ENCODE peak calls at places on chromosomes 4 and X, in four cellular contexts. One of them, this sample, is unnamed.

GRCh38 chr4:54548831-54549460 is 108.8 kb upstream of the KIT start:
- DNase-seq in GM23248: no peak
- DNase-seq in MM.1S: no peak
- DNase-seq in HCT116: no peak
- DNase-seq in this sample: no peak

GRCh38 chr4:173252024-173252935 is 81.9 kb downstream of the HMGB2 start:
- DNase-seq in HCT116: peak; percentile 99
- DNase-seq in GM23248: peak; percentile 93
- DNase-seq in MM.1S: peak; percentile 95
- DNase-seq in this sample: peak; percentile 79

GRCh38 chr4:154490589-154491340 is 834 bp downstream of the DCHS2 start:
- DNase-seq in MM.1S: no peak
- DNase-seq in HCT116: no peak
- DNase-seq in GM23248: peak; percentile 6
- DNase-seq in this sample: peak; percentile 49

GRCh38 chrX:67780694-67781109 is 236.9 kb downstream of the AR start:
- DNase-seq in MM.1S: peak; percentile 78
- DNase-seq in GM23248: peak; percentile 92
- DNase-seq in HCT116: no peak
- DNase-seq in this sample: peak; percentile 62

GRCh38 chrX:120000490-120001246 is 57.1 kb upstream of the NKAP start:
- DNase-seq in HCT116: no peak
- DNase-seq in MM.1S: no peak
- DNase-seq in GM23248: peak; percentile 46
- DNase-seq in this sample: peak; percentile 14

GRCh38 chr4:168059251-168059650 is 33.1 kb upstream of the ANXA10 start:
- DNase-seq in HCT116: no peak
- DNase-seq in MM.1S: no peak
- DNase-seq in GM23248: peak; percentile 53
- DNase-seq in this sample: no peak

GRCh38 chr4:105350859-105351494 is 122.9 kb downstream of the PPA2 start:
- DNase-seq in HCT116: no peak
- DNase-seq in MM.1S: no peak
- DNase-seq in GM23248: peak; percentile 6
- DNase-seq in this sample: no peak

GRCh38 chrX:40806511-40807220 is 71.3 kb upstream of the MED14 start:
- DNase-seq in HCT116: no peak
- DNase-seq in MM.1S: no peak
- DNase-seq in GM23248: peak; percentile 15
- DNase-seq in this sample: no peak

GRCh38 chr4:6885953-6886557 is 23.6 kb upstream of the TBC1D14 start:
- DNase-seq in HCT116: no peak
- DNase-seq in MM.1S: no peak
- DNase-seq in GM23248: peak; percentile 90
- DNase-seq in this sample: no peak

GRCh38 chrX:153672531-153673397 is 849 bp downstream of the PNCK start:
- DNase-seq in HCT116: no peak
- DNase-seq in MM.1S: no peak
- DNase-seq in GM23248: no peak
- DNase-seq in this sample: no peak

GRCh38 chr4:169611157-169611556 is 1.2 kb downstream of the NEK1 start:
- DNase-seq in GM23248: peak; percentile 35
- DNase-seq in MM.1S: no peak
- DNase-seq in HCT116: no peak
- DNase-seq in this sample: no peak

GRCh38 chr4:167424338-167425256 is 190.3 kb upstream of the SPOCK3 start:
- DNase-seq in HCT116: no peak
- DNase-seq in GM23248: no peak
- DNase-seq in MM.1S: no peak
- DNase-seq in this sample: no peak

GRCh38 chr4:132572210-132572609 is 576.9 kb upstream of the PCDH10 start:
- DNase-seq in MM.1S: no peak
- DNase-seq in HCT116: no peak
- DNase-seq in GM23248: no peak
- DNase-seq in this sample: peak; percentile 45

GRCh38 chr4:42397635-42398447 is 553 bp downstream of the SHISA3 start:
- DNase-seq in GM23248: peak; percentile 36
- DNase-seq in HCT116: no peak
- DNase-seq in MM.1S: peak; percentile 25
- DNase-seq in this sample: peak; percentile 18

GRCh38 chr4:185672151-185672550 is 136.8 kb upstream of the PDLIM3 start:
- DNase-seq in MM.1S: no peak
- DNase-seq in GM23248: no peak
- DNase-seq in HCT116: no peak
- DNase-seq in this sample: no peak

GRCh38 chr4:183329954-183330742 is 7.9 kb upstream of the CLDN24 start:
- DNase-seq in GM23248: no peak
- DNase-seq in HCT116: no peak
- DNase-seq in MM.1S: no peak
- DNase-seq in this sample: no peak

GRCh38 chr4:8581094-8581861 is 1.1 kb downstream of the GPR78 start:
- DNase-seq in GM23248: no peak
- DNase-seq in MM.1S: no peak
- DNase-seq in HCT116: no peak
- DNase-seq in this sample: no peak
- TF ChIP-seq EZH2 in GM23248: no peak
- TF ChIP-seq EZH2 in MM.1S: no peak
- TF ChIP-seq EZH2 in HCT116: no peak
- TF ChIP-seq EZH2 in this sample: no peak

GRCh38 chrX:138073626-138074025 is 507.7 kb downstream of the ZIC3 start:
- DNase-seq in HCT116: no peak
- DNase-seq in MM.1S: no peak
- DNase-seq in GM23248: no peak
- DNase-seq in this sample: no peak
- TF ChIP-seq EZH2phosphoT487 in HCT116: no peak
- TF ChIP-seq EZH2phosphoT487 in MM.1S: no peak
- TF ChIP-seq EZH2phosphoT487 in GM23248: no peak
- TF ChIP-seq EZH2phosphoT487 in this sample: no peak

GRCh38 chr4:151952711-151953254 is 192.0 kb upstream of the GATB start:
- DNase-seq in HCT116: no peak
- DNase-seq in MM.1S: no peak
- DNase-seq in GM23248: no peak
- DNase-seq in this sample: no peak
- H3K27ac ChIP-seq in HCT116: no peak overlapping the region
- H3K27ac ChIP-seq in MM.1S: no peak overlapping the region
- H3K27ac ChIP-seq in GM23248: no peak overlapping the region
- H3K27ac ChIP-seq in this sample: no peak overlapping the region

GRCh38 chr4:38488891-38489861 is 174.8 kb upstream of the KLF3 start:
- DNase-seq in HCT116: no peak
- DNase-seq in GM23248: peak; percentile 27
- DNase-seq in MM.1S: no peak
- DNase-seq in this sample: peak; percentile 35
- TF ChIP-seq EZH2 in HCT116: no peak
- TF ChIP-seq EZH2 in GM23248: no peak
- TF ChIP-seq EZH2 in MM.1S: no peak
- TF ChIP-seq EZH2 in this sample: no peak

GRCh38 chr4:72169861-72170260 is 138.1 kb downstream of the NPFFR2 start:
- DNase-seq in MM.1S: no peak
- DNase-seq in GM23248: no peak
- DNase-seq in HCT116: no peak
- DNase-seq in this sample: no peak

GRCh38 chr4:72171761-72172160 is 140.0 kb downstream of the NPFFR2 start:
- DNase-seq in HCT116: no peak
- DNase-seq in GM23248: no peak
- DNase-seq in MM.1S: no peak
- DNase-seq in this sample: no peak
- TF ChIP-seq EZH2phosphoT487 in HCT116: no peak
- TF ChIP-seq EZH2phosphoT487 in GM23248: no peak
- TF ChIP-seq EZH2phosphoT487 in MM.1S: no peak
- TF ChIP-seq EZH2phosphoT487 in this sample: no peak

DNA sequence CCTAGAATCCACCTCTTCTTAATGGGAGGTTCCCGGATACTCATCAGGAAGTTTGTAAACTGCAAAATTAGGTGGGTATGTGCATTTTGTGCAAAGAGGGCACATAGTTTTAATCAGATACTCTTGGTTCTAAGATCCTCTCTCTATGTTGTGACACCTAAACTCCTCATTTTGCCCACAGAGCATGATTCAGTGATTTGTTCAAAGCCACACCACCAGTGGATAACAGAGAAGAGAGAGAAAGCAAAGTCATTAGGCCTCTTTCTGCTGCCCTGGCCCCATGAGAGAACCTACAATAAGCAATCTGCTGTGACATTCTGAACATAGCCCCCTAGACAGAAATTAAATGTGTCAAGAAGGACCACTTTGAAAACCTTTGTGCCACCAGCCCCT is 72.3 kb upstream of the STIM2 start:
- DNase-seq in MM.1S: no peak
- DNase-seq in HCT116: no peak
- DNase-seq in GM23248: no peak
- DNase-seq in this sample: no peak
- H3K27ac ChIP-seq in MM.1S: no peak overlapping the region
- H3K27ac ChIP-seq in HCT116: peak overlapping the region; percentile 61
- H3K27ac ChIP-seq in GM23248: no peak overlapping the region
- H3K27ac ChIP-seq in this sample: no peak overlapping the region

GRCh38 chrX:25005382-25006185 is 10.2 kb downstream of the ARX start:
- DNase-seq in HCT116: no peak
- DNase-seq in MM.1S: no peak
- DNase-seq in GM23248: peak; percentile 26
- DNase-seq in this sample: no peak
- TF ChIP-seq EZH2 in HCT116: no peak
- TF ChIP-seq EZH2 in MM.1S: no peak
- TF ChIP-seq EZH2 in GM23248: no peak
- TF ChIP-seq EZH2 in this sample: peak; percentile 95

GRCh38 chrX:80648023-80648422 is 161.7 kb downstream of the BRWD3 start:
- DNase-seq in GM23248: peak; percentile 14
- DNase-seq in MM.1S: no peak
- DNase-seq in HCT116: no peak
- DNase-seq in this sample: peak; percentile 13
- TF ChIP-seq EZH2phosphoT487 in GM23248: no peak
- TF ChIP-seq EZH2phosphoT487 in MM.1S: no peak
- TF ChIP-seq EZH2phosphoT487 in HCT116: no peak
- TF ChIP-seq EZH2phosphoT487 in this sample: no peak

DNA sequence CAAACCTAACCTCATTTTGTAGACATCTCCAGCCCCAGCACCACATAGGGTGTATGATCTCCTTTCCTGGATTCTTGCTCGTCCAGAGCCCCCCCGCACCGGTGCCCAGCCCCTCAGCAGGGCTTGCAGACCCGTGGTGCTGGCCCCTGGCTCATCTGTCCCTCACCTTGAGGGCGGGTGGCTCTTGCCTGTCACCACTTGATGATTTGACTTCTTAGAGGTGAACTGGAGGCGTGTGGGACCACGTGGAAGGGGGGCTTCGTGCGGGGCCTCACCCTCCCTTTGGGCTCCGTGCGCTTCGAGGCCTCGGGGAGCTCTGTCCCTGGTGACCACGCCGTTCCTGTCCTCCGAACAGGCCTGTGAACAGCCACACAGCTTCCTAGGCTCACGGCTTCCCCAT is 15.5 kb downstream of the UVSSA start:
- DNase-seq in HCT116: no peak
- DNase-seq in GM23248: no peak
- DNase-seq in MM.1S: no peak
- DNase-seq in this sample: no peak
- H3K27ac ChIP-seq in HCT116: no peak overlapping the region
- H3K27ac ChIP-seq in GM23248: no peak overlapping the region
- H3K27ac ChIP-seq in MM.1S: no peak overlapping the region
- H3K27ac ChIP-seq in this sample: no peak overlapping the region